ENCODE peak calls at places on chromosomes 6 and 20, in five cellular contexts. V is osteoblast, W is mammary epithelial cell, F is HCT116, X is IMR-90. Q is an unnamed sample.

GRCh38 chr6:135922170-135922569 is 70.7 kb downstream of the PDE7B start:
- DNase-seq in V (peak), W (peak), F (peak), X (peak), Q (peak)

GRCh38 chr6:21386744-21387143 is 206.8 kb upstream of the SOX4 start:
- DNase-seq in V (no peak), W (no peak), F (no peak), X (no peak), Q (no peak)

GRCh38 chr6:113833537-113833936 is 23.6 kb upstream of the MARCKS start:
- DNase-seq in V (peak), W (peak), F (no peak), X (peak), Q (peak)

GRCh38 chr6:38755874-38756273 is 40.8 kb downstream of the DNAH8 start:
- DNase-seq in V (peak), W (peak), F (peak), X (no peak), Q (no peak)

GRCh38 chr6:34813028-34813742 is 21.3 kb downstream of the BLTP3A start:
- DNase-seq in V (no peak), W (no peak), F (no peak), X (no peak), Q (no peak)

GRCh38 chr20:63500151-63500901 is 1.4 kb upstream of the EEF1A2 start:
- DNase-seq in V (peak), W (no peak), F (no peak), X (no peak), Q (no peak)

GRCh38 chr6:39309942-39310531 is 4.2 kb downstream of the KCNK17 start:
- DNase-seq in V (peak), W (peak), F (peak), X (peak), Q (peak)

GRCh38 chr6:158970640-158971291 is 29.2 kb downstream of the RSPH3 start:
- DNase-seq in V (no peak), W (peak), F (no peak), X (no peak), Q (no peak)

GRCh38 chr6:4870821-4871494 is 94.8 kb downstream of the CDYL start:
- DNase-seq in V (no peak), W (no peak), F (no peak), X (peak), Q (peak)

GRCh38 chr6:116511424-116512131 is at the start of gene CALHM5:
- DNase-seq in V (peak), W (peak), F (peak), X (peak), Q (peak)

GRCh38 chr20:48760403-48760889 is 67.4 kb downstream of the PREX1 start:
- DNase-seq in V (peak), W (peak), F (no peak), X (peak), Q (no peak)

GRCh38 chr6:159646731-159647130 is 46.3 kb downstream of the SOD2 start:
- DNase-seq in V (no peak), W (peak), F (no peak), X (peak), Q (peak)

GRCh38 chr20:32582659-32583580 is 2.2 kb downstream of the NOL4L start:
- DNase-seq in V (peak), W (no peak), F (no peak), X (no peak), Q (no peak)

GRCh38 chr20:32922466-32922865 is 63.7 kb downstream of the EFCAB8 start:
- DNase-seq in V (peak), W (no peak), F (no peak), X (no peak), Q (no peak)

GRCh38 chr6:82711105-82711829 is 347.6 kb downstream of the TPBG start:
- DNase-seq in V (no peak), W (no peak), F (no peak), X (no peak), Q (peak)

GRCh38 chr6:111606620-111607115 is 990 bp upstream of the TRAF3IP2 start:
- DNase-seq in V (no peak), W (no peak), F (no peak), X (no peak), Q (no peak)

GRCh38 chr6:3269412-3269975 is 10.7 kb downstream of the PSMG4 start:
- DNase-seq in V (no peak), W (no peak), F (no peak), X (no peak), Q (no peak)

GRCh38 chr6:227074-227782 is 65.1 kb upstream of the DUSP22 start:
- DNase-seq in V (peak), W (no peak), F (no peak), X (no peak), Q (no peak)

GRCh38 chr6:14354919-14355572 is 237.5 kb downstream of the CD83 start:
- DNase-seq in V (no peak), W (peak), F (no peak), X (peak), Q (peak)

GRCh38 chr6:115891704-115892225 is 168.9 kb downstream of the FRK start:
- DNase-seq in V (no peak), W (no peak), F (no peak), X (no peak), Q (no peak)

GRCh38 chr6:90179190-90180169 is 117.2 kb downstream of the BACH2 start:
- DNase-seq in V (no peak), W (no peak), F (no peak), X (no peak), Q (no peak)

GRCh38 chr6:74705451-74705850 is 500.4 kb downstream of the COL12A1 start:
- DNase-seq in V (peak), W (peak), F (no peak), X (peak), Q (no peak)

GRCh38 chr20:44956410-44956809 is 3.8 kb downstream of the TOMM34 start:
- DNase-seq in V (no peak), W (peak), F (no peak), X (no peak), Q (no peak)

GRCh38 chr20:57710841-57711240 is 1.0 kb upstream of the PMEPA1 start:
- DNase-seq in V (peak), W (no peak), F (no peak), X (no peak), Q (no peak)

GRCh38 chr20:50817776-50818172 is 22.9 kb downstream of the BCAS4 start:
- DNase-seq in V (no peak), W (no peak), F (no peak), X (no peak), Q (no peak)

DNA sequence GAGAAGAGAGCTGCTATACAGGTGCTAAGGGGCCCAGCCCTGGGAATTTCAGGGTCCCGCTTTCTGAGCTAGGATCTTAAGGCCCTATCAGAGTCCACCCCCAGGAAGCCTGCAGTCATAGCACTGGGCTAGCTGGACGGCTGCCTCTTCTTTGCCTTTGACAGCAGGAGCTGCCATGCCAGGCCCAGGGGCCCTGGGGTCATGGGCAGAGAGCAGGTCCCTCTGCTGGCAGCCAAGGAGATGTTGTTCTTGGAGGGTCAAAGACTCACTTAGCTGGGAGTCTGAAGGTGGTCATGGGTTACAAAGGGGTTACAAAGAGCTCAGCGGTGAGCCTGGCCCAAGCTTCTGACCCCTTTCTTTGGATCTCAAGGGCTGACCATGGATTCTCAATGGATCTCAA is 52.7 kb downstream of the RPP21 start:
- DNase-seq in V (no peak), W (no peak), F (no peak), X (no peak), Q (no peak)
- TF ChIP-seq CTCF in V (no peak), W (no peak), F (no peak), X (no peak), Q (no peak)

GRCh38 chr6:36594816-36595167 is 630 bp downstream of the SRSF3 start:
- DNase-seq in V (peak), W (no peak), F (no peak), X (no peak), Q (peak)

GRCh38 chr6:36592221-36592655 is 1.9 kb upstream of the SRSF3 start:
- DNase-seq in V (no peak), W (no peak), F (no peak), X (no peak), Q (no peak)

GRCh38 chr6:36596359-36596758 is 2.2 kb downstream of the SRSF3 start:
- DNase-seq in V (peak), W (no peak), F (no peak), X (no peak), Q (no peak)

GRCh38 chr6:36595168-36595818 is 1.1 kb downstream of the SRSF3 start:
- DNase-seq in V (peak), W (peak), F (no peak), X (peak), Q (peak)

GRCh38 chr6:36594029-36594815 is at the start of gene SRSF3:
- DNase-seq in V (peak), W (peak), F (peak), X (peak), Q (peak)
- H2AFZ ChIP-seq in V (peak), W (peak), F (peak), X (peak), Q (peak)

DNA sequence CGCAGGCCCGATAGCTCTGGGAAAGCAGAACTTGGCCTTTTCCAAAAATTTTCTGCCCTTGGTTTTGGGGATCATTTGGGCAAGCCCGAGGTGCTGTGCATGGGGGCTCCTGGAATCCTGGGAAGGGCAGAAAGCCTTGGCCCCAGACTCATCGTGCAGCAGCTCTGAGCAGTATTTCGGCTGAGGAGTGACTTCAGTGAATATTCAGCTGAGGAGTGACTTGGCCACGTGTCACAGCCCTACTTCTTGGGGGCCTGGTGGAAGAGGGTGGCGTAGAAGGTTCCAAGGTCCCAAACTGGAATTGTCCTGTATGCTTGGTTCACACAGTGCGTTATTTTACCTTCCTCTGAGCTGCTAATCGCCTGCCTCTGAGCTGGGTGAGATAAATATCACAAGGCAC is 1.1 kb upstream of the BMP2 start:
- DNase-seq in V (peak), W (no peak), F (no peak), X (no peak), Q (no peak)
- H3K27ac ChIP-seq in V (no peak), W (no peak), F (no peak), X (no peak), Q (no peak)

DNA sequence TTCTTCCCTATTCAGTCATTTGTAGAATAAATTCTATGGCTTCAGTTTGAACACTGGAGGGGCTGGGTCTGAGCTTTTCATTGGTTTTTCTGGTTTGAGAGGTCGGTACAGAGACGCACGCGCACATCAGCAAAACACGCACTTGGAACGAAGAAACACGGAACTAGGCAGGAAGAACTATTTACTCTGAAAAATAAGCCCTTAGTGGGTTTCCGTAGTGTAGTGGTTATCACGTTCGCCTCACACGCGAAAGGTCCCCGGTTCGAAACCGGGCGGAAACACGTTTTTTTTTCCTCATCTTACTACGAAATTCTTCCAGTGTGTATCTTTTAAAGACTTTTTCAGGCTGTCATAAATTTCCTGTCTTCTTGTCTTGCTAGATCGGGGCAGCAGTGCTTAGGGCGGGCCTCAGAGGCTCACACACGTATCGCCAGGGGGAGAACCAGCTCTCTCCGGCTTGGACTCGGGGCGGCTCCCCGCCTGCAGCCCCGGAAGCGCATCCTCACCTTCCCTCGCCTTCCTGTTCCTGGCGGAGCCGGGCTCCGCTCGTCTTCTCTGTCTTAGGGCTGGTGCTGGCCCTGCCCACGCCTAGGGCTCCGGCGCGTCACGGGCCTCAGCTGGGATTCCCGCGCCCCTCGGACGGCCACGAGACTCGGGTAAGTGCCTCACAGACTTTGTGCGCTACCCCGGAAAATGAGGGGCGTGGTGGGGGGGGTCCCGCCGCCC is at the start of gene HMGN4:
- DNase-seq in V (peak), W (peak), F (peak), X (peak), Q (peak)
- TF ChIP-seq CTCF in V (no peak), W (no peak), F (no peak), X (peak), Q (no peak)

DNA sequence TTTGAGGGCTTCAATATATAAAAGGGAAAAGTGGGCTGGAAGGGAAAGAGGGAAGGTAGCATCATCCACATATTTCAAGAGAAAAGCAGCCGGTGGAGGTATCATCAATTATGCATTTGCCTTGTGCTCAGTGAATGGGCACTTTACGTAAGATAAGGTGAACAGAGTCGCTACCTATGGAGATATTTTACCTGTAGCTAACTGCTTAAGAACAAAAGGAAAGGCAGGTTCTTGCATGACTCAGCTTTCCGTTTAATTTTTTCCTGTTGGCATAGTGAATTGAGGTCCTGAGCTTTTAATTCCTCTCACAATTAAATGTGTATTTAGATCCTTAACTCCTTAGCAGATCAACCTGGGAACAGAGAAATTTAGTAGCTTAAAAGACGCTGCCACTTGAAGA is 25.5 kb upstream of the PLCB4 start:
- DNase-seq in V (no peak), W (no peak), F (no peak), X (no peak), Q (no peak)
- H2AFZ ChIP-seq in V (no peak), W (peak), F (no peak), X (no peak), Q (no peak)

GRCh38 chr20:34427784-34428183 is 64.7 kb downstream of the ITCH start:
- DNase-seq in V (no peak), W (no peak), F (no peak), X (no peak), Q (no peak)
- H3K27ac ChIP-seq in V (no peak), W (no peak), F (no peak), X (no peak), Q (no peak)

GRCh38 chr6:28982476-28983266 is 22.4 kb downstream of the ZNF311 start:
- DNase-seq in V (peak), W (peak), F (no peak), X (peak), Q (peak)
- TF ChIP-seq CTCF in V (peak), W (peak), F (no peak), X (peak), Q (peak)

GRCh38 chr20:62044671-62045070 is 21.0 kb downstream of the TAF4 start:
- DNase-seq in V (peak), W (no peak), F (no peak), X (no peak), Q (no peak)
- H2AFZ ChIP-seq in V (no peak), W (no peak), F (no peak), X (no peak), Q (no peak)

DNA sequence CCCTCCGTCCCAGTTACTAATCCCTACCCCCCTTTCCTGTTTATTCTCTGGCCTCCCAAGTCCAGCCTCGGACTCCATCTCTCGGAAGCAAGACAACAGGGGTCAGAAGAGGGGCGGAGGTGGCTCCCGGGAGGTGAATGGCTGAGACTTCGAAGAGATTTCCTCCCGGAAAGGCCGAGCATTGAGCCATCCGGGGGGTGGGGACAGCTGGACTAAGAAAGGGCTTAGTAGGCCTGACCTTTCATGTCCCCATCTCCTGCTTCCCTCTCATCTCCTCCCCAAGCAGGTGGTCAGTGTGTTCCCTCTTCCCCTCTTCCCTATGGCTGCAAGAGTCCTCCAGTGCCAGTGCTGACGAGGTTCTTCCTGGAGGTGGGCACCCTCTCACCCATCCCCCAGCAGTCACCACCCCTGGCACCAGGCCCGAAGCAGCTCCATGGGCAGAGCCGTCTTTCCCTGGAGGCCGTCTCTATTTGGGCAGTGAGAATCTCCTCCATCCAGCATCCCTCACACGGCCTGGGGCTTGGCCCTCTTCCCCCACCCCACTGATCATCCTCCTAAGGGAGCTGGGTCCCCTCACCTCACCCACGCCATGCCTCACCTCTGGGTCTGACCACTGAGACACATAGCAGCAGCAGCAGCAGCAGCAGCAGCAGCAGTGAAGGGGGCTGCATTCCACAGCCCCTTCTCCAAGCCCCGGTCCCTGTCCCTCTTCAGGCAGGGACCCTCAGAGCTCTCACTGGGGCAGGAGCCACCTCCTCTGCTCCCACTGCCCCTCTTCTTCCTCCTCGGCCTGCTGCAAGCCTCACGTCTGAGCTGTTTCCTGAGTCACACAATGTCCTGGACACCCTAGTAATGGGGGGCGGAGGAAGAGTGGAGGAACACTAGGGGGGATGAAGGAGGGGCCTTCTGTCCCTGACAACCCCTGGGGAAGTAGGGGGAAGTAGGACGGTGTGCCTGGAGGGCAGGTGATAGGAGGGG is at the start of gene NOTCH4:
- DNase-seq in V (no peak), W (no peak), F (no peak), X (no peak), Q (no peak)
- H3K27ac ChIP-seq in V (no peak), W (no peak), F (no peak), X (no peak), Q (no peak)

DNA sequence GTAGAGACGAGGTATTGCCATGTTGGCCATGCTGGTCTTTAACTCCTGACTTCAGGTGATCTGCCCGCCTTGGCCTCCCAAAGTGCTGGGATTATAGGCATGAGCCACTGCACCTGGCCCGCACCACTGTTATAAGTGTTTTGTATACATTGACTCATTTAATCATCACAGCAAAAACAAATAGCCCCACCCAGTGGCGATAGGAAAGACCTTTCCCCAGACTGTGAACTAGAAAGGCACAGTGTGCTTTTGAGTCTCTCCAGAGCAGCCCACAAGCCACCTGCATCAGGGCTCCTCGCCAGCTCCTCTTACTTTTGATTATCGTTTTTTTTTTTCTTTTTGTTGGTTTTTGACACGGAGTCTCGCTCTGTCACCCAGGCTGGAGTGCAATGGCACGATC is 27.9 kb upstream of the ZFP64 start:
- DNase-seq in V (no peak), W (no peak), F (no peak), X (peak), Q (no peak)
- TF ChIP-seq CTCF in V (no peak), W (peak), F (peak), X (no peak), Q (no peak)

Q was measured in fibroblast of lung.